ENCODE peak calls at places on chromosomes 12 and 14, in four cellular contexts. S, O, C and B are unnamed samples.

GRCh38 chr14:103385994-103386491 is 828 bp downstream of the MARK3 start:
- DNase-seq in S (peak; percentile 68), O (peak; percentile 46), C (no peak), B (no peak)

GRCh38 chr12:124994435-124994975 is 1.1 kb downstream of the BRI3BP start:
- DNase-seq in S (no peak), O (peak; percentile 46), C (no peak), B (peak; percentile 77)

GRCh38 chr12:126534495-126534894 is 1469.3 kb downstream of the AACS start:
- DNase-seq in S (no peak), O (peak; percentile 62), C (no peak), B (peak; percentile 43)

GRCh38 chr12:123095074-123095694 is 55.7 kb downstream of the PITPNM2 start:
- DNase-seq in S (no peak), O (no peak), C (no peak), B (no peak)

GRCh38 chr12:12943589-12944260 is 8.2 kb downstream of the GPRC5D start:
- DNase-seq in S (no peak), O (no peak), C (peak; percentile 25), B (no peak)

GRCh38 chr12:47376937-47377336 is 297.2 kb upstream of the AMIGO2 start:
- DNase-seq in S (no peak), O (no peak), C (peak; percentile 46), B (no peak)

GRCh38 chr14:77804592-77804991 is 4.7 kb downstream of the ADCK1 start:
- DNase-seq in S (no peak), O (peak; percentile 49), C (no peak), B (peak; percentile 87)

GRCh38 chr12:125140918-125141573 is 75.8 kb downstream of the AACS start:
- DNase-seq in S (no peak), O (peak; percentile 30), C (peak; percentile 28), B (no peak)

GRCh38 chr12:54428050-54429013 is 9.3 kb upstream of the ITGA5 start:
- DNase-seq in S (peak; percentile 81), O (no peak), C (peak; percentile 85), B (peak; percentile 73)

GRCh38 chr14:91342243-91342760 is 75.3 kb downstream of the CCDC88C start:
- DNase-seq in S (no peak), O (no peak), C (no peak), B (no peak)

GRCh38 chr12:14322403-14322802 is 43.1 kb upstream of the ATF7IP start:
- DNase-seq in S (no peak), O (no peak), C (no peak), B (no peak)

GRCh38 chr12:28409892-28410291 is 219.6 kb downstream of the CCDC91 start:
- DNase-seq in S (no peak), O (no peak), C (peak; percentile 18), B (no peak)

GRCh38 chr12:39125580-39125979 is 220.2 kb upstream of the CPNE8 start:
- DNase-seq in S (no peak), O (no peak), C (no peak), B (no peak)

GRCh38 chr14:31457665-31458659 is 656 bp upstream of the DTD2 start:
- DNase-seq in S (no peak), O (peak; percentile 57), C (peak; percentile 3), B (no peak)

GRCh38 chr12:51393676-51394545 is 2.7 kb upstream of the GALNT6 start:
- DNase-seq in S (no peak), O (no peak), C (peak; percentile 90), B (peak; percentile 41)

GRCh38 chr12:115260807-115261161 is 576.8 kb upstream of the TBX3 start:
- DNase-seq in S (no peak), O (no peak), C (no peak), B (no peak)

GRCh38 chr12:54744590-54744989 is 96.4 kb upstream of the DCD start:
- DNase-seq in S (no peak), O (no peak), C (no peak), B (no peak)

GRCh38 chr14:44700184-44700583 is 193.1 kb upstream of the FSCB start:
- DNase-seq in S (no peak), O (peak; percentile 70), C (no peak), B (no peak)

GRCh38 chr14:44700694-44701093 is 193.6 kb upstream of the FSCB start:
- DNase-seq in S (no peak), O (no peak), C (no peak), B (no peak)

GRCh38 chr14:44701563-44702263 is 194.6 kb upstream of the FSCB start:
- DNase-seq in S (no peak), O (peak; percentile 62), C (no peak), B (no peak)

DNA sequence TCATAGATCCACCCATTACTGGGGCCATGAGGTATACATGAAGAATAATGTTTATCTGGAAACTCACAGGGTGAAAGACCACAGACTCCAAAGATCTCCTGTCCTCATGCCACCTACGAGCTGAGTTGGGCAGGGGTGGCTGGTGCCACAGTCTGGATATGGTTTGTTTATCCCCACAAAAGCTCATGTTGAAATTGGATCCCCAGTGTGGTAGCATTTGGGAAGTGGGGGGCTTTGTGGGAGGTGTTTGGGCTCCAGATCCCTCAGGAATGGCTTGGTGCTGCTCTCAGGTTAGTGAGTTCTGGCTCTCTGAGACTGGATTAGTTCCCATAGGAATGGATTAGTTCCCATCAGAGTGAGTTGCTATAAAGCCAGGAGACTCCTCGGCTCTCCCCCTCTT is 192.3 kb upstream of the FSCB start:
- DNase-seq in S (no peak), O (no peak), C (no peak), B (peak; percentile 35)
- H3K27me3 ChIP-seq in S (no peaks in the 10 kb centered on the region), O (no peaks in the 10 kb centered on the region), C (no peaks in the 10 kb centered on the region), B (no peaks in the 10 kb centered on the region)

DNA sequence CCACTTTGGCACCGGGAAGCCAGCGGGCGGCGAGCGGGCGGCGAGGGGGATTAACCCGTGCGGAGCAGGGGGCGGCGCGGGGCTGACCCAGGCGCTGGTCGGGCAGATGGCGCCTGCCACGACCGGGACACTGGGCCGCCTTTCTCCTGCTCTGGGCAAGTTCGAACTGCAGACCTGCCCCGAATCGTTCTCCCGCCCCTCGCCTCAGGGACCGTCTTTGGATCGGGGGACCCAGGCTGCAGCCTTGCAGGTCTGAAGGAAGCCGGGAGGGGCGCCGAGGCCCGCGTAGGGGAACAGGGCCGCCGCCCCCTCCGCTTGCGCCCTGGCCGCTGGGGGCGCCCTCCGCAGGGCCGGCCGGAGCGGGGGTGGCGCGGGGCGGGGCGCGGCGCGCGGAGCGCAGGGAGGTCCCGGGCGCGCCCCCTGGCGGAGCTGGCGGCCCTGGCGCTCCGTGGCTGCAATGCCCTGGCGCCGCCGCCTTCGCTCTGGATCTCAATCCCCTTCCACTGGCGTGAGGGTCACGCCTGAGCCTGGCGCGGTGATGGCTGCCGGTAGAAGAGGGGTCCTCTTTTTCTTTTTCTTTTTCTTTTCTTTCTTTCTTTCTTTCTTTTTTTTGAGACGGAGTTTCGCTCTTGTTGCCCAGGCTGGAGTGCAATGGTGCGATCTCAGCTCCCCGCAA is 447 bp upstream of the LTBP2 start:
- DNase-seq in S (peak; percentile 86), O (peak; percentile 91), C (peak; percentile 75), B (peak; percentile 94)
- H3K4me3 ChIP-seq in S (peak overlapping the region; percentile 64), O (peak overlapping the region; percentile 13), C (peak overlapping the region; percentile 65), B (peak overlapping the region; percentile 73)

DNA sequence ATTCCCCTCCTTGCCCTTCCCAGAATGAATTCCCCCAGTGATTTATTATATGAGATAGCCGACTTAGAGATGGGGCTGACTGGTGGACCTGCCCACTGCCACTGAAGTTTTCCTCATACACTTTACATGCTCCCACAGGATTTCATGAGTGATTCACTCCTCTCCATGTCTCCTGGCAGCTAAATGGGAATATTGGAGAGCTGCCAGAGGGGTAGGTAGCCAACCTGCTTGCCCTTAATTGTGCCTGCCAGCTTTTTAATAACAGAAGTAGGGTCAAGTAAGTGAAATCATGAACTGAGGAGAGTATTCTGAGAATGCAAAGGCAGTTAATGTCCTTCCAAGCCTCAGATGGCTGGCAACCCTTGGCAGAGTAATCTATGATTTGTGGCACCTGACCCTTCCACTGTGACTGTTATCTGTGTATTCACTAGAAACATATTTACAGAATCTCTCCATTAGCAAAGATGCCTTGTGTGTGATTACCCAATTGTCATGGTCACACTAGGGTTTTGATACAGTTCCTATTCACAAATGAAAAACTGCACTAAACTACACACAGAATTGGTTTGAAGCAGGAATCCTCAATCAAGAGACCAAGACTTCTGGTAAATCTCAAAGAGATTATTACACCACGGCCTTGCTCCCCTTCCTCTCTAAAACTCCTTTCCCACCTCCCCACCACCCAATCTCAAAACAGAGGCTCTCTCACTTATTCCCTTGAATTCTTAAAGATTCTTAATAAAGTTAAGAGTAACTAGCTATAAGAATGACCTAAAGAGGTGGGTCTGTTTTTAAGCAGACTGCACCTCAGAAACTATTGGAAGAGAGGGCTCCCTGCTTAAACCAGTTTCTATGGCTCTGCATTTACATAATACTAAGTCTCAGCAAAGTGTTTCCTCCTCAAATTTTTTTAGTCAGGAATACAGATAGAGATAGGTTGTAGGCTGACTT is 17.2 kb downstream of the NKX2-1 start:
- DNase-seq in S (no peak), O (no peak), C (no peak), B (no peak)
- H3K27me3 ChIP-seq in S (peaks cover 97% of the 10 kb centered on the region), O (peaks cover 59% of the 10 kb centered on the region), C (peaks cover 40% of the 10 kb centered on the region), B (peaks cover 100% of the 10 kb centered on the region)

GRCh38 chr12:74890237-74890599 is 319.4 kb downstream of the KCNC2 start:
- DNase-seq in S (no peak), O (peak; percentile 72), C (peak; percentile 83), B (no peak)
- H3K4me3 ChIP-seq in S (no peak overlapping the region), O (no peak overlapping the region), C (no peak overlapping the region), B (no peak overlapping the region)

GRCh38 chr14:60327447-60328331 is 78.7 kb downstream of the PPM1A start:
- DNase-seq in S (no peak), O (peak; percentile 35), C (peak; percentile 30), B (peak; percentile 79)

GRCh38 chr14:60332046-60332399 is 83.0 kb downstream of the PPM1A start:
- DNase-seq in S (no peak), O (no peak), C (no peak), B (no peak)

GRCh38 chr14:60332869-60333268 is 83.8 kb downstream of the PPM1A start:
- DNase-seq in S (no peak), O (no peak), C (no peak), B (no peak)

GRCh38 chr14:60328588-60328987 is 79.6 kb downstream of the PPM1A start:
- DNase-seq in S (no peak), O (peak; percentile 66), C (no peak), B (peak; percentile 79)

DNA sequence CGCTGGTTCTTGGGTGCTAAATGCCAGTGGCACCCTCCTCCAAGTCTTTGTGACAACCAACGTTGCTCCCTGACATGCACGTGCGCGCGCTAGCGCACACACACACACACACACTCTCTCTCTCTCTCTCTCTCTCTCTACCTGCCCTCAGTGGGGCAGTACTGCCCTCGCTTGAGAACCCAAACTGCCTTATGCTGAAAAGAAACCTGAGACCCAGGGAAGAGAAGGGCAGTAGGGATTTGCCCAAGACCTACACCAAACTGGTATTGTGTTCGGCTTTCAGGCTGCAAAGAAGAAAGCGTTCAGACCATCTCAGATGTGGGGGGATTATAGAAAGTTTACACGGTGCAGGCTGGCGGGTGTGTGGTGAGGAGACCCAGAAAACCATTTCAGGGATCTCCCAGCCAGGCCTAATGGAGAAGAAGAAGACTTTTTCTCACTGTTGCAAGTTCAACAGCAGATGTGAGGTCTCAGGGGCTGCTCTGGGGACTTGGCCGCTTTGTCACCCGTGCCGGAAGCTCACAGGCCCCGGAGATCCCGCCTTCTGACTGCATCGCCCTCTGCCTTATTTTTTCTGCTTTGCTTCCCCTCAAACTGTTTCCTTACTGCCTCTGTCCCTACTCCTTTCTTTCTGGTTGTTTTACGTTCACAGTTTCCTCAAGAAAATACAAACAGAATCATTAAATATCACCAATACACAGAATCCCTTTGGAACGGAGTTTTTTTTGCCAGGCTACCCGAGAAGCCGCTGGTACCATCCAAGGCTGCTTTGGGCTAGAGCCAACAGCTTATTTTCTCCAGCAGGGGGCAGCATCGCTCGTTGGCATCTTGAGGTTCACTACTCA is 82.4 kb downstream of the PPM1A start:
- DNase-seq in S (no peak), O (peak; percentile 88), C (peak; percentile 51), B (peak; percentile 95)
- H3K27me3 ChIP-seq in S (peaks cover 13% of the 10 kb centered on the region), O (no peaks in the 10 kb centered on the region), C (peaks cover 22% of the 10 kb centered on the region), B (peaks cover 27% of the 10 kb centered on the region)